ENCODE peak calls at places on chromosome 13, in five cellular contexts. L is foreskin melanocyte; A is astrocyte of the spinal cord; G is CD8-positive, alpha-beta T cell; C is kidney. O is an unnamed sample.

GRCh38 chr13:60591348-60591747 is 194.3 kb downstream of the TDRD3 start:
- DNase-seq in L (no peak), A (peak), G (no peak), C (no peak), O (no peak)

GRCh38 chr13:44350775-44351504 is 22.7 kb upstream of the SERP2 start:
- DNase-seq in L (no peak), A (no peak), G (no peak), C (no peak), O (no peak)

GRCh38 chr13:99985243-99985874 is 3.8 kb downstream of the ZIC2 start:
- DNase-seq in L (no peak), A (no peak), G (no peak), C (no peak), O (no peak)

GRCh38 chr13:95456837-95457236 is 95.7 kb upstream of the CLDN10 start:
- DNase-seq in L (no peak), A (no peak), G (no peak), C (no peak), O (no peak)

GRCh38 chr13:77565635-77566034 is 30.1 kb downstream of the SCEL start:
- DNase-seq in L (peak), A (peak), G (no peak), C (no peak), O (no peak)

GRCh38 chr13:65943711-65944110 is 1286.4 kb downstream of the PCDH9 start:
- DNase-seq in L (no peak), A (peak), G (no peak), C (no peak), O (no peak)

GRCh38 chr13:96984061-96984508 is 10.2 kb downstream of the OXGR1 start:
- DNase-seq in L (no peak), A (no peak), G (no peak), C (peak), O (no peak)

GRCh38 chr13:75226755-75227435 is 255.1 kb downstream of the TBC1D4 start:
- DNase-seq in L (no peak), A (peak), G (no peak), C (no peak), O (no peak)

GRCh38 chr13:20799726-20800416 is 26.1 kb upstream of the EEF1AKMT1 start:
- DNase-seq in L (no peak), A (no peak), G (no peak), C (no peak), O (no peak)

GRCh38 chr13:112733112-112733511 is 43.3 kb downstream of the ATP11A start:
- DNase-seq in L (no peak), A (no peak), G (no peak), C (peak), O (no peak)

GRCh38 chr13:46845146-46845545 is 48.2 kb upstream of the ESD start:
- DNase-seq in L (no peak), A (no peak), G (no peak), C (no peak), O (no peak)

GRCh38 chr13:95185851-95186250 is 115.4 kb downstream of the ABCC4 start:
- DNase-seq in L (no peak), A (no peak), G (peak), C (no peak), O (peak)

GRCh38 chr13:25574437-25575426 is 203.0 kb downstream of the ATP8A2 start:
- DNase-seq in L (peak), A (peak), G (peak), C (no peak), O (peak)

GRCh38 chr13:36736119-36736726 is 62.4 kb downstream of the SERTM1 start:
- DNase-seq in L (peak), A (peak), G (peak), C (no peak), O (no peak)

GRCh38 chr13:48302920-48303330 is 626 bp upstream of the RB1 start:
- DNase-seq in L (no peak), A (no peak), G (no peak), C (no peak), O (no peak)

GRCh38 chr13:71775946-71776345 is 91.1 kb downstream of the DACH1 start:
- DNase-seq in L (no peak), A (no peak), G (no peak), C (no peak), O (no peak)

GRCh38 chr13:34361528-34361927 is 543.6 kb downstream of the RFC3 start:
- DNase-seq in L (peak), A (no peak), G (no peak), C (no peak), O (no peak)

GRCh38 chr13:111242585-111242984 is 77.9 kb upstream of the TEX29 start:
- DNase-seq in L (no peak), A (no peak), G (no peak), C (no peak), O (no peak)

GRCh38 chr13:99991806-99992242 is 10.2 kb downstream of the ZIC2 start:
- DNase-seq in L (no peak), A (peak), G (no peak), C (no peak), O (no peak)

GRCh38 chr13:30737511-30738342 is 2.4 kb downstream of the ALOX5AP start:
- DNase-seq in L (no peak), A (no peak), G (no peak), C (no peak), O (no peak)

O was measured in effector CD4-positive, alpha-beta T cell.